ENCODE peak calls at places on chromosomes 16 and 17, in five cellular contexts. L is PC-3, O is cardiac muscle cell, U is tibial nerve, T is esophagus squamous epithelium. M is an unnamed sample. For H3K4me1, the result is how much of the 10 kb centered on the place peaks cover.

GRCh38 chr16:66248096-66248495 is 118.4 kb upstream of the CDH5 start:
- DNase-seq in L (peak), O (peak), U (peak), T (no peak), M (peak)

GRCh38 chr16:66081967-66082366 is 284.5 kb upstream of the CDH5 start:
- DNase-seq in L (peak), O (peak), U (no peak), T (no peak), M (no peak)

GRCh38 chr16:68800257-68800875 is 43.0 kb upstream of the TANGO6 start:
- DNase-seq in L (peak), O (peak), U (peak), T (no peak), M (peak)

GRCh38 chr17:43326490-43327275 is 72.1 kb upstream of the ARL4D start:
- DNase-seq in L (no peak), O (no peak), U (no peak), T (no peak), M (no peak)

GRCh38 chr17:41772218-41772585 is 14.3 kb downstream of the JUP start:
- DNase-seq in L (peak), O (no peak), U (no peak), T (no peak), M (peak)

GRCh38 chr16:15988268-15989013 is 39.0 kb downstream of the ABCC1 start:
- DNase-seq in L (no peak), O (peak), U (no peak), T (no peak), M (no peak)

GRCh38 chr17:58364270-58364942 is 12.4 kb upstream of the SUPT4H1 start:
- DNase-seq in L (no peak), O (peak), U (no peak), T (no peak), M (peak)

GRCh38 chr16:48123104-48123788 is 32.5 kb downstream of the ABCC12 start:
- DNase-seq in L (peak), O (peak), U (no peak), T (no peak), M (no peak)

GRCh38 chr17:19383681-19384470 is 3.1 kb downstream of the MFAP4 start:
- DNase-seq in L (no peak), O (peak), U (no peak), T (no peak), M (no peak)

GRCh38 chr16:22232277-22233049 is 26.4 kb downstream of the EEF2K start:
- DNase-seq in L (peak), O (no peak), U (no peak), T (no peak), M (peak)

GRCh38 chr17:29573871-29574731 is 5.6 kb downstream of the TP53I13 start:
- DNase-seq in L (no peak), O (no peak), U (peak), T (no peak), M (no peak)

GRCh38 chr17:65102235-65102634 is 34.9 kb upstream of the RGS9 start:
- DNase-seq in L (no peak), O (no peak), U (no peak), T (no peak), M (no peak)

GRCh38 chr17:37283414-37283961 is 92.3 kb upstream of the C17orf78 start:
- DNase-seq in L (no peak), O (peak), U (no peak), T (no peak), M (no peak)

GRCh38 chr17:35086931-35087573 is 23.5 kb upstream of the RFFL start:
- DNase-seq in L (peak), O (no peak), U (no peak), T (no peak), M (peak)

GRCh38 chr16:78396046-78396445 is 296.6 kb downstream of the WWOX start:
- DNase-seq in L (peak), O (no peak), U (no peak), T (no peak), M (no peak)

GRCh38 chr16:19885456-19886060 is 910 bp upstream of the GPRC5B start:
- DNase-seq in L (no peak), O (peak), U (no peak), T (no peak), M (no peak)

GRCh38 chr17:2283302-2283701 is 20.3 kb downstream of the SMG6 start:
- DNase-seq in L (no peak), O (no peak), U (no peak), T (no peak), M (no peak)

GRCh38 chr16:8682551-8683259 is 8.3 kb downstream of the ABAT start:
- DNase-seq in L (no peak), O (no peak), U (no peak), T (no peak), M (no peak)

GRCh38 chr17:33225509-33225908 is 67.6 kb downstream of the ASIC2 start:
- DNase-seq in L (no peak), O (no peak), U (no peak), T (no peak), M (no peak)

GRCh38 chr17:56319531-56319930 is 166.3 kb downstream of the ANKFN1 start:
- DNase-seq in L (peak), O (peak), U (no peak), T (no peak), M (no peak)

GRCh38 chr17:69607162-69607834 is 192.8 kb downstream of the MAP2K6 start:
- DNase-seq in L (peak), O (peak), U (peak), T (no peak), M (peak)

GRCh38 chr16:89921131-89921698 is 1.9 kb upstream of the TUBB3 start:
- DNase-seq in L (no peak), O (no peak), U (no peak), T (no peak), M (no peak)

GRCh38 chr17:28368915-28369683 is 1.0 kb downstream of the VTN start:
- DNase-seq in L (no peak), O (no peak), U (no peak), T (no peak), M (no peak)

GRCh38 chr16:27977966-27978365 is 85.5 kb downstream of the GSG1L start:
- DNase-seq in L (no peak), O (peak), U (no peak), T (no peak), M (no peak)

GRCh38 chr17:41687828-41688640 is 651 bp upstream of the EIF1 start:
- DNase-seq in L (peak), O (peak), U (peak), T (no peak), M (peak)

GRCh38 chr17:40352044-40352778 is 12.3 kb downstream of the GJD3 start:
- DNase-seq in L (no peak), O (no peak), U (no peak), T (no peak), M (no peak)

GRCh38 chr17:9472094-9472493 is 103.5 kb downstream of the STX8 start:
- DNase-seq in L (no peak), O (no peak), U (no peak), T (no peak), M (no peak)

GRCh38 chr17:42098747-42099399 is 600 bp upstream of the ZNF385C start:
- DNase-seq in L (no peak), O (no peak), U (no peak), T (no peak), M (no peak)

GRCh38 chr17:34930283-34930682 is 31.0 kb downstream of the CCT6B start:
- DNase-seq in L (no peak), O (no peak), U (no peak), T (no peak), M (no peak)

GRCh38 chr17:869567-870530 is 87.7 kb downstream of the MRM3 start:
- DNase-seq in L (peak), O (peak), U (no peak), T (no peak), M (no peak)

GRCh38 chr16:9124444-9124843 is 33.0 kb downstream of the HAPSTR1 start:
- DNase-seq in L (no peak), O (no peak), U (no peak), T (no peak), M (no peak)

GRCh38 chr17:52378860-52379259 is 220.3 kb upstream of the CA10 start:
- DNase-seq in L (no peak), O (no peak), U (no peak), T (no peak), M (peak)

GRCh38 chr16:64311241-64311640 is 810.6 kb downstream of the CDH11 start:
- DNase-seq in L (peak), O (no peak), U (no peak), T (no peak), M (no peak)

GRCh38 chr17:7132511-7133094 is 18.0 kb upstream of the ASGR2 start:
- DNase-seq in L (no peak), O (peak), U (no peak), T (no peak), M (no peak)

GRCh38 chr17:7133916-7134315 is 19.3 kb upstream of the ASGR2 start:
- DNase-seq in L (no peak), O (no peak), U (no peak), T (no peak), M (no peak)

GRCh38 chr17:7130626-7131467 is 16.2 kb upstream of the ASGR2 start:
- DNase-seq in L (no peak), O (peak), U (no peak), T (no peak), M (no peak)

GRCh38 chr17:7136266-7136877 is 21.8 kb upstream of the ASGR2 start:
- DNase-seq in L (peak), O (peak), U (peak), T (no peak), M (peak)

GRCh38 chr17:7133424-7133823 is 18.8 kb upstream of the ASGR2 start:
- DNase-seq in L (no peak), O (peak), U (no peak), T (no peak), M (no peak)
- TF ChIP-seq CTCF in L (peak), O (peak), U (peak), T (no peak), M (no peak)

DNA sequence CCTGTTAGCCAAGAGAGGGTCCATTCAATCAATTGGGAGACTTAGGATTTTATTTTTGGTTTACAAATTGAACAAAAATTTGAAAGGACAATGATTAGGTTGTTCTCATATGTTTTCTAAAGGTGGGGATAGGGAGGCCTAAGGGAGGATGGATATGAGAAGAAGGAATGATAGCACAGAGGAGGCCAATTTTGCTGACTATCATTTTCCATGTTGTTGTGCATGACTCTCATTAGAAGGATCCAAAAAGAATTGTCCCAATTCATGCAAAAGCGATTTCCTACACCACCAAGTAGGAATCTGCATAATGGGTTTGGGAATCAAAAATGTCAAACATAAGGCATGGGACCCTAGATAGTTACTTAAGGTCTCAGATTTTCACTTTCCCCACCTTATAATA is 524.8 kb downstream of the KIF2B start:
- DNase-seq in L (no peak), O (no peak), U (no peak), T (no peak), M (no peak)
- H3K4me1 ChIP-seq in L (under half), O (under half), U (under half), T (under half), M (under half)

GRCh38 chr17:75625813-75626486 is 7.3 kb upstream of the SMIM5 start:
- DNase-seq in L (peak), O (peak), U (no peak), T (no peak), M (no peak)
- TF ChIP-seq CTCF in L (peak), O (peak), U (peak), T (peak), M (peak)

DNA sequence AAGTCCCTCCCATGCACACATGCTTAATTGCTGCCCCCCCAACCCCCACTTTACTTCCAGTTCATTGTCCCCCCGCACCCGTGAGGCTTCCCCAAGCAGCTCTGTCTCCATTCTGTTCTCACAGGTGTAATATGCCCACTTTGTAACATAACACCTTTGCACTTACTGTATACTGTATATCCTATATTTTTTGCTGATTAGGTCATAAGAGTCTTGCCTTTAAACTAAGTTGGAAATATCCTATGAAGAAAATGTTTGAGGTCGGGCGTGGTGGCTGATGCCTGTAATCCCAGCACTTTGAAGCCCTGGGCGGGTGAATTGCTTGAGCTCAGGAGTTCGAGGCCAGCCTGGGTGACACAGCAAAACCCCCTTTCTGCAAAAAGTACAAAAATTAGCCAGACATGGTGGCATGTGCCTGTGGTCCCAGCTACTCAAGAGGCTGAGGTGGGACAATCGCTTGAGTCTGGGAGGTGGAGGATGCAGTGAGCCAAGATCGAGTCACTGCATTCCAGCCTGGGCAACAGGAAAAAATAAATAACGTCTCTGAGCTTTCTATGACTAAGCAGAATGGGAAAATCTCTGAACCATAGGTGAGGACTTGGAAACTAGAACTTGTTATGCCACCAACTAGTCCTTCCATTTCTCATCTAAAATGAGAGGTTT is 76.1 kb downstream of the TNRC6C start:
- DNase-seq in L (peak), O (peak), U (no peak), T (no peak), M (no peak)
- H3K4me1 ChIP-seq in L (under half), O (under half), U (under half), T (under half), M (under half)

DNA sequence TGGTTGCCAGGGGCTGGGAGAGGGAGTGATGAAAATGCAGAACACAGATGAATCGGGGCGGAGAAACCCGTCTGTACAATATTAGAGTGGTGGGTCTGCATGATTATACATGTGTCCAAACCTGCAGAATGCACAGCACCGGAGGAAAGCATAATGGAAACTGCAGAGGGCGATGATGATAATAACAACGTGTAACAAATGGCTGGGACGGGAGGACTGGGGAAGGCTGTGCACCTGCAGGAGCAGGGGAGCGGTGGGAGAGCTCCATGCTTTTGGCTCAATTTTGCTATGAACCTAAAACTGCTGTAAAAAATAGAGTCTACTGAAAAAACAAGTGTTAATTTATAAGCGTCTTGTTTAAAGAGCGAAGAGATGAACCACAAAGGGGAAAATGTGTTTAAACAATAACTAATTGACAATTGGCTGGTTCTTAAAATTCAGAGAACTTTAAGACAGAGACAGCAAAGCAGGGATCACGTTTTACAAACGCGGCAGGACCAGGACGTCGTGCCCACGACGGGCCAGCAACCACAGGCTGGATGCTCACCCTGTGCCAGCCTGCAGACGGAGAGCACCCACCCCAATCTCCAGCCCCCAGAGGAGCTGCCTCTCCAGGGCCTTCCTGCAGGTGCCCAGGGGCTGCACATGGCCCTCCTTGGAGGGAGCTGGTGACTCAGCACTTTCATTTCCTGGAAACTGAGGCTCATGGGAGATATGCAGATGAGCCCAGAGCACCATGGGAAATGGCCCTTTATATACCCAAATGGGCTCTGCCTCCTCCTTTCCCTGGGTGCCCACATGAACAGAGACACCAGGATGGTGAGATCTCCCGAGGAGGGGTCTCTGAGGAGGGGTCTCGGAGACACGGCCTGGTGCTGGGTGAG is at the start of gene TEX19:
- DNase-seq in L (peak), O (no peak), U (no peak), T (no peak), M (no peak)
- TF ChIP-seq CTCF in L (peak), O (no peak), U (no peak), T (no peak), M (no peak)

GRCh38 chr16:88503374-88503770 is 50.3 kb downstream of the ZFPM1 start:
- DNase-seq in L (no peak), O (peak), U (no peak), T (no peak), M (no peak)
- H3K4me1 ChIP-seq in L (under half), O (under half), U (under half), T (under half), M (under half)

GRCh38 chr17:73340093-73340596 is 28.3 kb upstream of the CDC42EP4 start:
- DNase-seq in L (peak), O (peak), U (no peak), T (no peak), M (no peak)
- TF ChIP-seq CTCF in L (peak), O (peak), U (peak), T (no peak), M (no peak)

GRCh38 chr17:8118769-8119574 is 658 bp upstream of the ALOXE3 start:
- DNase-seq in L (peak), O (peak), U (peak), T (no peak), M (peak)

GRCh38 chr17:8121531-8122390 is 2.1 kb downstream of the HES7 start:
- DNase-seq in L (peak), O (peak), U (no peak), T (no peak), M (peak)

GRCh38 chr17:8122391-8122922 is 1.4 kb downstream of the HES7 start:
- DNase-seq in L (peak), O (no peak), U (no peak), T (no peak), M (no peak)

GRCh38 chr17:8119575-8120519 is 1.5 kb upstream of the ALOXE3 start:
- DNase-seq in L (peak), O (peak), U (peak), T (no peak), M (peak)

GRCh38 chr17:8120520-8121443 is 2.5 kb upstream of the ALOXE3 start:
- DNase-seq in L (peak), O (peak), U (no peak), T (no peak), M (peak)
- H3K4me1 ChIP-seq in L (under half), O (under half), U (under half), T (half or more), M (half or more)

M was measured in mucosa of descending colon.